ENCODE peak calls at places on chromosomes 2 and 18, in nine cellular contexts. P is astrocyte of the spinal cord; O is right lobe of liver; X is CD4-positive, alpha-beta memory T cell; E is Right ventricle myocardium superior; M is DMS 273 treated with DMSO at 0.1 percent for 48 hours; R is CD8-positive, alpha-beta memory T cell; D is mesendoderm; F is NCI-H1930. Z is an unnamed sample.

GRCh38 chr18:32378705-32379104 is 92.0 kb downstream of the GAREM1 start:
- DNase-seq in P (peak; percentile 38), O (peak; percentile 44), X (no peak), E (no peak), M (peak; percentile 84), R (no peak), D (no peak), F (no peak), Z (no peak)

GRCh38 chr18:58970943-58971799 is 106.5 kb downstream of the ZNF532 start:
- DNase-seq in P (no peak), O (no peak), X (no peak), E (no peak), M (no peak), R (no peak), D (no peak), F (no peak), Z (no peak)

GRCh38 chr2:26898480-26899058 is 50.6 kb downstream of the DPYSL5 start:
- DNase-seq in P (no peak), O (no peak), X (no peak), E (no peak), M (no peak), R (no peak), D (no peak), F (no peak), Z (no peak)

GRCh38 chr2:184449760-184450159 is 148.6 kb upstream of the ZNF804A start:
- DNase-seq in P (no peak), O (no peak), X (no peak), E (no peak), M (peak; percentile 9), R (no peak), D (no peak), F (no peak), Z (no peak)

GRCh38 chr2:168172071-168172470 is 75.3 kb downstream of the STK39 start:
- DNase-seq in P (no peak), O (no peak), X (no peak), E (no peak), M (no peak), R (no peak), D (no peak), F (no peak), Z (no peak)

GRCh38 chr2:23208339-23208738 is 176.6 kb upstream of the KLHL29 start:
- DNase-seq in P (no peak), O (no peak), X (no peak), E (no peak), M (no peak), R (no peak), D (no peak), F (no peak), Z (no peak)

GRCh38 chr2:64192570-64193192 is 48.5 kb upstream of the PELI1 start:
- DNase-seq in P (no peak), O (peak; percentile 23), X (no peak), E (no peak), M (no peak), R (no peak), D (no peak), F (no peak), Z (no peak)

GRCh38 chr18:53018791-53019190 is 678.8 kb downstream of the DCC start:
- DNase-seq in P (peak; percentile 3), O (no peak), X (no peak), E (no peak), M (no peak), R (no peak), D (peak; percentile 30), F (no peak), Z (no peak)

GRCh38 chr2:238908960-238909951 is 61.4 kb downstream of the TWIST2 start:
- DNase-seq in P (peak; percentile 18), O (no peak), X (no peak), E (peak; percentile 81), M (no peak), R (no peak), D (peak; percentile 27), F (no peak), Z (no peak)

GRCh38 chr2:171741189-171741588 is 53.9 kb downstream of the DYNC1I2 start:
- DNase-seq in P (peak; percentile 58), O (no peak), X (no peak), E (no peak), M (no peak), R (no peak), D (no peak), F (no peak), Z (no peak)

GRCh38 chr18:79678665-79679551 is 695 bp upstream of the CTDP1 start:
- DNase-seq in P (peak; percentile 99), O (peak; percentile 99), X (peak; percentile 99), E (peak; percentile 100), M (peak; percentile 95), R (peak; percentile 100), D (peak; percentile 100), F (peak; percentile 99), Z (peak; percentile 99)

GRCh38 chr2:15860760-15861159 is 79.6 kb upstream of the MYCN start:
- DNase-seq in P (no peak), O (no peak), X (no peak), E (no peak), M (no peak), R (no peak), D (peak; percentile 11), F (no peak), Z (no peak)

GRCh38 chr2:78281164-78281563 is 744.3 kb upstream of the REG3G start:
- DNase-seq in P (no peak), O (no peak), X (no peak), E (no peak), M (no peak), R (no peak), D (no peak), F (no peak), Z (no peak)

GRCh38 chr2:62654423-62654791 is 51.1 kb upstream of the EHBP1 start:
- DNase-seq in P (peak; percentile 60), O (no peak), X (no peak), E (no peak), M (no peak), R (no peak), D (no peak), F (no peak), Z (peak; percentile 76)

GRCh38 chr2:98334439-98335078 is 11.7 kb upstream of the CNGA3 start:
- DNase-seq in P (peak; percentile 86), O (no peak), X (no peak), E (no peak), M (no peak), R (no peak), D (peak; percentile 65), F (no peak), Z (no peak)

GRCh38 chr2:234595829-234596228 is 98.9 kb upstream of the ARL4C start:
- DNase-seq in P (peak; percentile 85), O (no peak), X (no peak), E (no peak), M (no peak), R (no peak), D (no peak), F (no peak), Z (no peak)

GRCh38 chr2:27901219-27901618 is 10.7 kb downstream of the BABAM2 start:
- DNase-seq in P (no peak), O (no peak), X (no peak), E (no peak), M (peak; percentile 15), R (no peak), D (no peak), F (no peak), Z (no peak)

GRCh38 chr2:189466656-189467055 is 25.4 kb downstream of the WDR75 start:
- DNase-seq in P (peak; percentile 15), O (no peak), X (no peak), E (no peak), M (no peak), R (no peak), D (peak; percentile 63), F (no peak), Z (no peak)

GRCh38 chr2:216081487-216082387 is at the start of the genes PECR and TMEM169:
- DNase-seq in P (peak; percentile 60), O (peak; percentile 92), X (peak; percentile 79), E (peak; percentile 91), M (peak; percentile 29), R (peak; percentile 72), D (peak; percentile 90), F (peak; percentile 69), Z (peak; percentile 71)

GRCh38 chr18:67710639-67711038 is 194.1 kb upstream of the DSEL start:
- DNase-seq in P (no peak), O (no peak), X (no peak), E (no peak), M (no peak), R (no peak), D (peak; percentile 68), F (no peak), Z (no peak)

GRCh38 chr2:165818920-165819319 is 24.9 kb upstream of the GALNT3 start:
- DNase-seq in P (no peak), O (no peak), X (no peak), E (no peak), M (no peak), R (no peak), D (peak; percentile 22), F (no peak), Z (no peak)

GRCh38 chr2:235649418-235649817 is 155.6 kb downstream of the AGAP1 start:
- DNase-seq in P (no peak), O (no peak), X (no peak), E (no peak), M (no peak), R (no peak), D (no peak), F (no peak), Z (no peak)

GRCh38 chr2:158600155-158600802 is 143.5 kb downstream of the PKP4 start:
- DNase-seq in P (peak; percentile 94), O (peak; percentile 42), X (no peak), E (peak; percentile 55), M (no peak), R (no peak), D (no peak), F (no peak), Z (peak; percentile 72)

GRCh38 chr2:138234265-138234664 is 267.3 kb upstream of the SPOPL start:
- DNase-seq in P (no peak), O (no peak), X (no peak), E (no peak), M (no peak), R (no peak), D (no peak), F (no peak), Z (no peak)

GRCh38 chr2:121664086-121664485 is 14.8 kb upstream of the CLASP1 start:
- DNase-seq in P (no peak), O (no peak), X (no peak), E (no peak), M (no peak), R (no peak), D (no peak), F (no peak), Z (no peak)

GRCh38 chr2:164903944-164904343 is 51.4 kb downstream of the SLC38A11 start:
- DNase-seq in P (peak; percentile 34), O (no peak), X (no peak), E (no peak), M (peak; percentile 92), R (no peak), D (no peak), F (peak; percentile 56), Z (no peak)

GRCh38 chr2:235665656-235666239 is 171.9 kb downstream of the AGAP1 start:
- DNase-seq in P (no peak), O (no peak), X (no peak), E (no peak), M (peak; percentile 85), R (no peak), D (no peak), F (no peak), Z (no peak)

GRCh38 chr18:8721716-8722115 is 16.4 kb downstream of the MTCL1 start:
- DNase-seq in P (peak; percentile 62), O (no peak), X (no peak), E (no peak), M (no peak), R (no peak), D (peak; percentile 83), F (no peak), Z (peak; percentile 73)

GRCh38 chr2:26493631-26494030 is 15.7 kb upstream of the OTOF start:
- DNase-seq in P (no peak), O (no peak), X (no peak), E (no peak), M (no peak), R (no peak), D (no peak), F (no peak), Z (no peak)

GRCh38 chr2:186977433-186978045 is 128.6 kb upstream of the ZSWIM2 start:
- DNase-seq in P (no peak), O (no peak), X (no peak), E (no peak), M (no peak), R (no peak), D (no peak), F (no peak), Z (no peak)

GRCh38 chr2:12317853-12318426 is 398.8 kb upstream of the TRIB2 start:
- DNase-seq in P (no peak), O (no peak), X (no peak), E (no peak), M (no peak), R (no peak), D (no peak), F (no peak), Z (no peak)

Z was measured in RWPE2.